ENCODE peak calls at places on chromosomes 11 and 22, in seven cellular contexts. S is neural progenitor cell, W is stomach, U is thyroid gland, M is GM23338, F is colonic mucosa, A is upper lobe of right lung. X is an unnamed sample.
A peak's percentile ranks its signal among the peaks of the same experiment; 100 is the strongest.

GRCh38 chr11:67273260-67273990 is 7.2 kb downstream of the GRK2 start:
- DNase-seq in S (no peak), W (peak; percentile 60), U (peak; percentile 2), M (no peak), F (no peak), A (peak; percentile 54), X (no peak)

GRCh38 chr22:19851291-19852176 is 3.1 kb downstream of the GNB1L start:
- DNase-seq in S (no peak), W (no peak), U (peak; percentile 39), M (no peak), F (peak; percentile 16), A (peak; percentile 76), X (peak; percentile 13)

GRCh38 chr11:110196241-110196754 is 100.1 kb downstream of the RDX start:
- DNase-seq in S (no peak), W (no peak), U (no peak), M (no peak), F (no peak), A (no peak), X (no peak)

GRCh38 chr22:22865311-22866072 is 22.1 kb upstream of the IGLL5 start:
- DNase-seq in S (no peak), W (no peak), U (no peak), M (no peak), F (no peak), A (no peak), X (no peak)

GRCh38 chr11:128156486-128156885 is 430.9 kb downstream of the ETS1 start:
- DNase-seq in S (peak; percentile 5), W (no peak), U (peak; percentile 37), M (no peak), F (no peak), A (no peak), X (no peak)

GRCh38 chr11:19816040-19816439 is 103.4 kb downstream of the NAV2 start:
- DNase-seq in S (no peak), W (no peak), U (no peak), M (peak; percentile 28), F (no peak), A (no peak), X (peak; percentile 55)

GRCh38 chr11:128324051-128324481 is 263.3 kb downstream of the ETS1 start:
- DNase-seq in S (no peak), W (no peak), U (no peak), M (no peak), F (no peak), A (no peak), X (no peak)

GRCh38 chr11:62324738-62325556 is 12.3 kb upstream of the ASRGL1 start:
- DNase-seq in S (peak; percentile 84), W (no peak), U (peak; percentile 39), M (peak; percentile 85), F (peak; percentile 40), A (peak; percentile 81), X (peak; percentile 58)

GRCh38 chr22:40385041-40385782 is 14.8 kb downstream of the SGSM3 start:
- DNase-seq in S (no peak), W (no peak), U (no peak), M (no peak), F (no peak), A (no peak), X (no peak)

GRCh38 chr11:118151421-118151820 is 1.2 kb downstream of the SCN4B start:
- DNase-seq in S (no peak), W (no peak), U (no peak), M (no peak), F (no peak), A (no peak), X (no peak)

GRCh38 chr11:120066738-120067303 is 71.1 kb downstream of the TRIM29 start:
- DNase-seq in S (no peak), W (no peak), U (no peak), M (no peak), F (no peak), A (no peak), X (no peak)

GRCh38 chr11:75277211-75277805 is 36.7 kb downstream of the TPBGL start:
- DNase-seq in S (no peak), W (peak; percentile 7), U (no peak), M (no peak), F (no peak), A (peak; percentile 22), X (no peak)

GRCh38 chr11:126700773-126701554 is 299.6 kb downstream of the KIRREL3 start:
- DNase-seq in S (no peak), W (no peak), U (no peak), M (no peak), F (no peak), A (no peak), X (no peak)

DNA sequence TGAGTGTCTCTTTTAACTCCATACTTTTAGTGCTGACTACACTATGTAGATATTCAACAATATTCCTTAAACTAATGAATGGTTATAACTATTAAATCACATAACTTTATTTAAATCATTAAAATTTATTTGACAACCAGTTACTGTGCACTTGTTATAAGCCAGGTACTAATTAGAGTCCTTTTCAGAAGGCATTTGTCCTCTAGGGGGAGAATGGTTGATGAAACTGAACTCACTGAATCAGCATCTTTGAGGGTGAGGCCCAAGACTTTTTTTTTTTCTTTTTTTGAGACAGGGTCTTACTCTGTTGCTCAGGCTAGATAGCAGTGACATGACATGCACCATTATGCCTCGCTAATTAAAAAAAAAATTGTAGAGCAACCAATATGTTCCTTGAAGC is 515.6 kb upstream of the CCDC90B start:
- DNase-seq in S (no peak), W (no peak), U (no peak), M (peak; percentile 64), F (no peak), A (no peak), X (no peak)
- TF ChIP-seq CTCF in S (peak; percentile 35), W (no peak), U (no peak), M (peak; percentile 60), F (no peak), A (peak; percentile 8), X (no peak)

GRCh38 chr11:596374-596773 is 19.4 kb downstream of the IRF7 start:
- DNase-seq in S (no peak), W (no peak), U (no peak), M (no peak), F (no peak), A (no peak), X (no peak)
- H3K36me3 ChIP-seq in S (no peaks in the 10 kb centered on the region), W (peaks cover 100% of the 10 kb centered on the region), U (peaks cover 79% of the 10 kb centered on the region), M (peaks cover 25% of the 10 kb centered on the region), F (peaks cover 13% of the 10 kb centered on the region), A (peaks cover 95% of the 10 kb centered on the region), X (peaks cover 41% of the 10 kb centered on the region)

GRCh38 chr22:46649176-46650077 is 29.2 kb downstream of the GRAMD4 start:
- DNase-seq in S (no peak), W (peak; percentile 39), U (no peak), M (no peak), F (no peak), A (no peak), X (no peak)

GRCh38 chr22:46652081-46652929 is 32.1 kb downstream of the GRAMD4 start:
- DNase-seq in S (no peak), W (no peak), U (no peak), M (no peak), F (no peak), A (no peak), X (no peak)

GRCh38 chr22:46651316-46651715 is 31.1 kb downstream of the GRAMD4 start:
- DNase-seq in S (no peak), W (no peak), U (no peak), M (no peak), F (no peak), A (no peak), X (no peak)

GRCh38 chr22:46652930-46653331 is 32.7 kb downstream of the GRAMD4 start:
- DNase-seq in S (no peak), W (no peak), U (no peak), M (no peak), F (no peak), A (no peak), X (no peak)

DNA sequence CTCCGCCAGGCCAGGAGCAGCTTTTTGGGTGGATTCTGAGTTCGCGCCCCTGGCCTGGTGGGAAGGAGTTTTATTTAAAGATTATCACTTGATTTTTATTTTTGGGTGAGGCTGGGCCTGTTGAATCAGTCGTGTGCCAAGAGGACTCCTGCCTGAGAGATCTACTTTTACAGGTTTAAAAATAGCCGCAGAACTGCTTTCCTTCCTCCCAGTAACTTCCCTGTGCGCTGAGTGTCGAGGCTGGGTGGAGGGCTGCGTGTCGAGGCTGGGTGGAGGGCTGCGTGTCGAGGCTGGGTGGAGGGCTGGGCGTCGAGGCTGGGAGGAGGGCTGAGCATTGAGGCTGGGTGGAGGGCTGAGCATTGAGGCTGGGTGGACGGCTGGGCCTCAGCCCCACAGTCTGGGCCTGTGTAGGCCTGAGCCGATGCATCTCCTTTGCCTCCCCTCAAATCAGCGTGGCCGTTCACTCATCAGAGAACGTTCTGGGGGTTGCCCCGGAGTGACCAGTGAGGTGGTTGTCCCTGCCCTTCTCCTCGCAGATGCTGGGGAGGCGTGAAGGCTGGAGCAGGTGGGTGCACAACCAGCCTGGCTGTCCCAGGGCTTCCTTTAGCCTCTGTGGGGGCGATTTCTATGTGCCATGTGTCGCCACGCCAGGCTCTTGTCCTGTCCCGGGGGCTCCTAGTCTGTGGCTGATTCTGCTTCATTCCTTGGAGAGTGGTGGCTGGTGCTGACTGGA is 30.1 kb downstream of the GRAMD4 start:
- DNase-seq in S (no peak), W (no peak), U (no peak), M (no peak), F (no peak), A (no peak), X (no peak)
- H3K4me1 ChIP-seq in S (peaks cover 5% of the 10 kb centered on the region), W (peaks cover 72% of the 10 kb centered on the region), U (peaks cover 26% of the 10 kb centered on the region), M (no peaks in the 10 kb centered on the region), F (peaks cover 24% of the 10 kb centered on the region), A (peaks cover 20% of the 10 kb centered on the region), X (peaks cover 22% of the 10 kb centered on the region)

DNA sequence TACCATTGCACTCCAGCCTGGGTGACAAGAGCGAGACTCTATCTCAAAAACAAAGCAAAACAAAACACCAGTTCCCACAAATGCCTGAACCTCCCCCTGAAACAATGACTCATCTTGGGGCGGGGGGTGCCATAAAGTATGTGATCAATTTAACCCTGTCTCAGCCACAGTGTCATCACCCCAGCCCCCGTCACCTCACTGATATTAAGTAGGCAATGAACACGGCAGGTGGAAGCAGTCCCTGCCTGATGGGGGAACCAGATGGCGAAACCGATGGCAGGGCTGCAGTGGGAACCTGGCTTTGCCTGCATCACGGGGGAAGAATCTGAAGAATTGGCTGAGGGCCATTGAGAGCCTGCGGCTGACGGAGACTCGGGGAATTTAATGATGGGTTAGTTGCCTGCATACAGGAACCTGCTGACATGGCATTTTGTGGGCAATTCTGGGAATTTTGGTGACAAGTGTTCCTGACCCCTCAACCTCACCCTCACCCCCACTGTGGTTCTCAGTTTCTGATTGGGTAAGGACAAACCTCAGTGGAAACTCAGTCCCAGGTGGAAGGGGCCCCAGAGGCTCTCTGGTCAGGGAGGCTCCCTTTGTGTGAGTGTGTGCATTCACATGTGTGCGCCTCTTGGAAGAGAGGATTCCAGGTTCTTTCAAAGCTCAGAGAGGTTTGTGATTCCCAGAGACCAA is 39.1 kb upstream of the SHISAL1 start:
- DNase-seq in S (peak; percentile 48), W (no peak), U (no peak), M (peak; percentile 70), F (no peak), A (no peak), X (no peak)
- TF ChIP-seq CTCF in S (no peak), W (no peak), U (no peak), M (no peak), F (no peak), A (no peak), X (no peak)

DNA sequence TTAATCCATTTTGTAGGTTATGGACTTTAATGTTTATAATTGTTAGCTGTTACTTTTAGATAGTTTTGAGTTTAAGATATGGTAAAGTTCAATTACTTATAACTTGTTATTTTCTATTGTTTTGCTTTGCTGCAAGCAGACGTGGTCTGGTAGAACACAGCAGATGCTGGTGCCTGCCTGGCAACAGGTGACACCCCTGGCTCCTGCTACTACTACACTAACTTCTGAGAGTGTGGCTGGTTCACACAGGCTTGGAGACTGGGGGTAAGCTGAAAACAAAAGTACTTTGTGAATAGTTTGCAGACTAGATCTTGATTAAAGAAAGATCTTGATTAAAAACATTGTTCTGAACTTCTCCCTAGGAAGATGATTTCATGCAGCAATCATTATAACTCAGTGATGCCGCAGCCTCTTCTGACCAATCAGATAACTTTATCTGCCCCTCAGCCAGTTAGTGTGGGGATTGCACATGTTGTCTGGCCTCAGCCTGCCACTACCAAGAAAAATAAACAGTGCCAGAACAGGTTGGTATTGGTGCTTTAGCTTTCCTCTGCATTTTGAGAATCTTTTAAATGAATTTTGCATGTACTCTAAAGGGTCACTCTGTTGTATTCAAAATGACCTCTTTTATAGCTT is 90.4 kb downstream of the HIPK3 start:
- DNase-seq in S (no peak), W (no peak), U (no peak), M (no peak), F (no peak), A (no peak), X (no peak)
- H3K36me3 ChIP-seq in S (no peaks in the 10 kb centered on the region), W (peaks cover 77% of the 10 kb centered on the region), U (peaks cover 56% of the 10 kb centered on the region), M (peaks cover 23% of the 10 kb centered on the region), F (peaks cover 18% of the 10 kb centered on the region), A (peaks cover 96% of the 10 kb centered on the region), X (peaks cover 47% of the 10 kb centered on the region)

X was measured in body of pancreas.